ENCODE peak calls at places on chromosomes 7 and 10, in nine cellular contexts. M, C, N, T, Z, V, J, K and F are unnamed samples.

GRCh38 chr10:130999376-131000202 is 311.9 kb downstream of the TCERG1L start:
- DNase-seq in Z (no peak), C (no peak), K (peak; percentile 24), V (no peak), M (no peak), N (no peak), J (no peak), T (no peak), F (no peak)

GRCh38 chr7:105926131-105926530 is 36.9 kb upstream of the CDHR3 start:
- DNase-seq in J (no peak), N (no peak), K (no peak), C (no peak), Z (no peak), V (no peak), T (no peak), M (no peak), F (no peak)

GRCh38 chr7:103805376-103805775 is 184.1 kb downstream of the RELN start:
- DNase-seq in T (peak; percentile 57), M (no peak), Z (no peak), C (no peak), V (no peak), J (no peak), N (no peak), K (no peak), F (peak; percentile 10)

GRCh38 chr7:2209146-2209960 is 23.4 kb downstream of the MAD1L1 start:
- DNase-seq in C (peak; percentile 67), N (peak; percentile 79), J (peak; percentile 8), Z (no peak), V (peak; percentile 79), K (peak; percentile 61), T (peak; percentile 69), M (peak; percentile 36), F (peak; percentile 66)

GRCh38 chr10:122075171-122075570 is 86.2 kb downstream of the TACC2 start:
- DNase-seq in C (no peak), M (no peak), N (no peak), Z (no peak), T (no peak), V (no peak), K (no peak), J (no peak), F (no peak)

GRCh38 chr7:35430547-35431153 is 176.8 kb upstream of the TBX20 start:
- DNase-seq in K (no peak), J (no peak), T (peak; percentile 7), M (no peak), C (peak; percentile 61), Z (no peak), N (peak; percentile 23), V (peak; percentile 50), F (peak; percentile 36)

GRCh38 chr10:129932182-129932581 is 31.9 kb downstream of the EBF3 start:
- DNase-seq in Z (no peak), M (no peak), C (no peak), K (no peak), T (no peak), V (no peak), J (no peak), N (no peak), F (no peak)

GRCh38 chr7:21620054-21620453 is 77.2 kb downstream of the DNAH11 start:
- DNase-seq in N (no peak), M (no peak), J (no peak), K (no peak), Z (no peak), C (no peak), T (no peak), V (no peak), F (peak; percentile 43)

GRCh38 chr7:533266-533665 is 13.6 kb upstream of the PDGFA start:
- DNase-seq in K (no peak), C (no peak), T (no peak), M (no peak), V (no peak), Z (no peak), J (no peak), N (no peak), F (no peak)

GRCh38 chr7:55247466-55247865 is 117.7 kb upstream of the LANCL2 start:
- DNase-seq in J (no peak), T (no peak), K (no peak), M (no peak), C (no peak), Z (peak; percentile 23), V (no peak), N (no peak), F (peak; percentile 51)

GRCh38 chr10:118980870-118981269 is 48.6 kb upstream of the NANOS1 start:
- DNase-seq in K (no peak), Z (no peak), C (no peak), J (no peak), V (no peak), T (peak; percentile 27), M (no peak), N (no peak), F (peak; percentile 17)

GRCh38 chr10:649798-650690 is 39.4 kb downstream of the DIP2C start:
- DNase-seq in T (no peak), M (no peak), V (no peak), C (no peak), Z (no peak), K (no peak), J (no peak), N (no peak), F (no peak)

GRCh38 chr7:76342222-76342621 is 16.6 kb downstream of the YWHAG start:
- DNase-seq in Z (no peak), M (no peak), K (no peak), T (no peak), J (no peak), C (no peak), N (no peak), V (no peak), F (no peak)

GRCh38 chr7:11716185-11716584 is 115.8 kb downstream of the THSD7A start:
- DNase-seq in V (no peak), J (peak; percentile 35), C (no peak), T (peak; percentile 85), N (no peak), K (no peak), M (no peak), Z (peak; percentile 72), F (peak; percentile 88)

GRCh38 chr7:45665172-45665571 is 91.0 kb downstream of the ADCY1 start:
- DNase-seq in J (no peak), M (peak; percentile 1), N (no peak), Z (no peak), C (no peak), V (no peak), K (no peak), T (no peak), F (no peak)

GRCh38 chr10:86060386-86061280 is 306.0 kb downstream of the GRID1 start:
- DNase-seq in J (no peak), N (peak; percentile 55), C (no peak), K (no peak), V (no peak), T (no peak), M (no peak), Z (no peak), F (no peak)

GRCh38 chr7:130925136-130925794 is 191.3 kb upstream of the KLF14 start:
- DNase-seq in J (no peak), K (no peak), N (no peak), Z (no peak), V (no peak), M (no peak), T (no peak), C (no peak), F (no peak)

GRCh38 chr10:615583-616152 is 73.8 kb downstream of the DIP2C start:
- DNase-seq in V (no peak), C (no peak), J (no peak), T (peak; percentile 94), N (no peak), K (no peak), M (no peak), Z (peak; percentile 42), F (peak; percentile 64)

GRCh38 chr7:155363852-155364600 is 66.3 kb downstream of the INSIG1 start:
- DNase-seq in J (no peak), N (no peak), T (no peak), V (no peak), M (no peak), K (no peak), Z (no peak), C (peak; percentile 48), F (no peak)
- TF ChIP-seq CTCF in J (no peak), N (no peak), T (no peak), V (no peak), M (no peak), K (no peak), Z (no peak), C (peak; percentile 61), F (no peak)

DNA sequence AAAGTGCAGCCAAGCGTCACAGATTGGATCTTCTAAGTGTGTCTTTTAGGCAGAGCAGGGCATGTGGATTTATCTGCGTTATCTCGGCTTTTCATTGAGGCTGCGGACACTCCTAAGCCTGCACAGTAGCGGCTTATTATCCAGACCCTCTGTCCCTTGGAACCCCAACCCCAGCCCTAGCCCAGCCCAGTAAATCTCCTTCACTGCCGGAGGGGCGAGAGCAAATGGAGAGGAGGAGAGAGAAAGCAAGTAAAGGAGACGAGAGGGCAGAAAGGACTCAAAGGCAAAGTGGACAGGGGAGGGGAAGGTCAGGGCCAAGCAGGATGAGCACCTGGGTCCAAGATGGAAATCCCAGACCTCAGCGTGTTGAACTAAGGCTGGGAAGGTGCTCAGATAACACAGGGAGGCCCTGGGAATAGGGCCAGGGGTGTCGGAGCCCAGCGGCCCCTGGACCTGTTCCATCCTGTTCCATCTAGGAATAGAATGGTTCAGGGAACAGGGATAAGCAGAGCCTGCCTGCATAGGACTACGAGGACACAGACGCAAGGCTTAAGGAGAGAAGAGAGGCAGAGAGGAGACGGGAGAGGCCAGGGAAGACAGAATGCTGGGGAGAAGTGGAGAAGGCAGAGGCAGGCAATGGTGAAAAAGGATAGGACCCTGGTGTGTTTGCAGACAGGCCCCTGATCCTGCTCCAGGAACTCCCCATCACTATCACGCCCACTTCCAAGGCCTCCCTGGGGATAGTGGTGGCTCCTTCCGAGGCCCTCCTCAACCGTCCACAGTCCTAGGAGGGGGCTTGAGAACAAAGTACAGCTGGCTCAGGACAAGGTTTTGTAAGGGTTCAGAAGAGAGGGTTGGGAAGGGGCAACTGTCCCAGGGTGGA is 99.6 kb downstream of the CHST15 start:
- DNase-seq in T (no peak), N (no peak), Z (no peak), C (no peak), V (no peak), K (peak; percentile 28), J (no peak), M (peak; percentile 4), F (no peak)
- H3K4me3 ChIP-seq in T (no peak overlapping the region), N (no peak overlapping the region), Z (no peak overlapping the region), C (no peak overlapping the region), V (no peak overlapping the region), K (no peak overlapping the region), J (no peak overlapping the region), M (peak overlapping the region; percentile 39), F (no peak overlapping the region)

DNA sequence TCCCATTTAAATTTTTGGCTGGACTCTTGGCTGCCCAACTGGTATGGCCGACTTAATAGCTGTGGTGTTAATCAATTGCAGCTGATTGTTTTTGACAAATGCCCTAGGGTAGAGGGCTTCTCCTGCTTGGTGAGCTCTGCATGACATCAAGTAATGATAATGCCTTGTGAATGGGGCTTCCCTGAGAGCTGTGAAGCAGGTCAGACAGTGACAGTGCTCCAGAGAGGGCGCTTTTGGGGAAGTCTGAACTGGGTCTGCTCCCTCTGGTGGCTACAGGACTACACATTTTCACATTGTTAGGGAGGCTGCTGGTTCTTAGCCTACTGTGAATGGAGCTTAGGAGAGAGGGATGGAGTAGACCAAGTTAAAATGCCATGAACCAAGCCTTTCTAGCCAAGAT is 98.8 kb downstream of the SDK1 start:
- DNase-seq in J (no peak), K (no peak), C (peak; percentile 35), Z (peak; percentile 25), N (peak; percentile 70), V (peak; percentile 22), T (peak; percentile 22), M (no peak), F (peak; percentile 50)
- TF ChIP-seq CTCF in J (peak; percentile 70), K (no peak), C (peak; percentile 66), Z (peak; percentile 43), N (peak; percentile 83), V (peak; percentile 21), T (peak; percentile 21), M (no peak), F (peak; percentile 39)

GRCh38 chr10:78207216-78207615 is 173.6 kb downstream of the RPS24 start:
- DNase-seq in V (peak; percentile 33), N (no peak), J (no peak), M (no peak), Z (no peak), K (no peak), C (no peak), T (no peak), F (no peak)
- H3K4me3 ChIP-seq in V (no peak overlapping the region), N (no peak overlapping the region), J (no peak overlapping the region), M (no peak overlapping the region), Z (no peak overlapping the region), K (no peak overlapping the region), C (no peak overlapping the region), T (no peak overlapping the region), F (no peak overlapping the region)